ENCODE peak calls at places on chromosomes 3 and 15, in six cellular contexts. D, G, L, H, U and W are unnamed samples.

GRCh38 chr15:80997692-80998091 is 3.0 kb upstream of the TLNRD1 start:
- DNase-seq in G (no peak), H (no peak), D (no peak), L (no peak), U (peak), W (no peak)

GRCh38 chr3:107512108-107512507 is 10.7 kb upstream of the BBX start:
- DNase-seq in D (no peak), G (no peak), L (no peak), U (peak), H (no peak), W (no peak)

GRCh38 chr3:136428167-136428566 is 178.0 kb downstream of the PCCB start:
- DNase-seq in U (no peak), G (no peak), H (peak), D (no peak), L (no peak), W (no peak)

GRCh38 chr15:70936326-70936725 is 43.7 kb downstream of the LRRC49 start:
- DNase-seq in U (no peak), L (no peak), G (no peak), H (peak), D (no peak), W (no peak)

GRCh38 chr3:184005981-184006507 is 11.6 kb downstream of the ABCC5 start:
- DNase-seq in L (no peak), U (no peak), G (no peak), D (no peak), H (peak), W (peak)

GRCh38 chr3:111534701-111535100 is 7.3 kb upstream of the CD96 start:
- DNase-seq in L (no peak), D (peak), G (no peak), U (peak), H (peak), W (no peak)

GRCh38 chr3:18761530-18761929 is 336.4 kb upstream of the SATB1 start:
- DNase-seq in G (no peak), U (no peak), H (no peak), D (no peak), L (no peak), W (no peak)

GRCh38 chr15:61712124-61712759 is 348.0 kb downstream of the VPS13C start:
- DNase-seq in G (no peak), L (no peak), U (no peak), D (no peak), H (no peak), W (no peak)

GRCh38 chr3:53045784-53046170 is at the start of gene SFMBT1:
- DNase-seq in U (peak), H (no peak), L (no peak), D (no peak), G (peak), W (peak)

GRCh38 chr15:66760358-66760967 is 58.4 kb downstream of the SMAD6 start:
- DNase-seq in H (no peak), L (no peak), D (no peak), U (no peak), G (no peak), W (no peak)

GRCh38 chr15:71612066-71612715 is 198.2 kb upstream of the NR2E3 start:
- DNase-seq in D (no peak), G (no peak), H (peak), L (no peak), U (no peak), W (no peak)

GRCh38 chr15:63452552-63453136 is 51.7 kb upstream of the USP3 start:
- DNase-seq in L (no peak), G (no peak), U (peak), D (no peak), H (no peak), W (no peak)

GRCh38 chr3:171108066-171108465 is 81.5 kb upstream of the SLC2A2 start:
- DNase-seq in H (peak), D (no peak), U (peak), G (no peak), L (no peak), W (no peak)

GRCh38 chr3:132004571-132004970 is 30.2 kb downstream of the CPNE4 start:
- DNase-seq in H (peak), D (no peak), L (peak), U (no peak), G (no peak), W (no peak)

GRCh38 chr3:49470714-49471420 is 800 bp downstream of the DAG1 start:
- DNase-seq in U (peak), D (no peak), H (peak), L (no peak), G (no peak), W (no peak)

GRCh38 chr15:63512148-63512547 is 7.8 kb downstream of the USP3 start:
- DNase-seq in D (no peak), G (no peak), H (no peak), L (no peak), U (no peak), W (no peak)

GRCh38 chr3:177459397-177459796 is 262.1 kb upstream of the TBL1XR1 start:
- DNase-seq in G (no peak), D (no peak), U (no peak), L (no peak), H (peak), W (no peak)

GRCh38 chr3:71152039-71152891 is 431.3 kb downstream of the FOXP1 start:
- DNase-seq in L (no peak), D (no peak), U (no peak), G (no peak), H (no peak), W (no peak)

GRCh38 chr3:4290272-4290893 is 12.8 kb upstream of the SETMAR start:
- DNase-seq in G (peak), D (no peak), U (peak), H (peak), L (peak), W (peak)

GRCh38 chr3:38334656-38335055 is 11.9 kb upstream of the XYLB start:
- DNase-seq in L (peak), G (no peak), D (no peak), U (peak), H (peak), W (no peak)

GRCh38 chr3:184466413-184466960 is 86.6 kb downstream of the CHRD start:
- DNase-seq in D (no peak), H (peak), G (no peak), L (no peak), U (no peak), W (no peak)

GRCh38 chr3:137012097-137012501 is 54.3 kb downstream of the IL20RB start:
- DNase-seq in G (no peak), H (no peak), U (peak), L (peak), D (no peak), W (no peak)